ENCODE peak calls at places on chromosome 9, in eight cellular contexts. One of them, this sample, is unnamed. For H3K27me3, the result is how much of the 10 kb centered on the place peaks cover.

GRCh38 chr9:124574944-124575343 is 67.7 kb upstream of the NR5A1 start:
- DNase-seq in uterus: no peak
- DNase-seq in heart right ventricle: no peak
- DNase-seq in dorsolateral prefrontal cortex: no peak
- DNase-seq in psoas muscle: no peak
- DNase-seq in BJ: peak
- DNase-seq in mammary epithelial cell: peak
- DNase-seq in tibial artery: no peak
- DNase-seq in this sample: peak

GRCh38 chr9:127356906-127357305 is 40.1 kb upstream of the SLC2A8 start:
- DNase-seq in heart right ventricle: no peak
- DNase-seq in tibial artery: no peak
- DNase-seq in uterus: no peak
- DNase-seq in psoas muscle: no peak
- DNase-seq in BJ: no peak
- DNase-seq in dorsolateral prefrontal cortex: no peak
- DNase-seq in mammary epithelial cell: no peak
- DNase-seq in this sample: no peak

GRCh38 chr9:133539434-133539833 is 4.9 kb downstream of the ADAMTSL2 start:
- DNase-seq in mammary epithelial cell: no peak
- DNase-seq in psoas muscle: peak
- DNase-seq in heart right ventricle: peak
- DNase-seq in dorsolateral prefrontal cortex: no peak
- DNase-seq in uterus: peak
- DNase-seq in BJ: no peak
- DNase-seq in tibial artery: no peak
- DNase-seq in this sample: no peak

GRCh38 chr9:18260527-18260926 is 213.4 kb upstream of the ADAMTSL1 start:
- DNase-seq in psoas muscle: no peak
- DNase-seq in tibial artery: no peak
- DNase-seq in dorsolateral prefrontal cortex: no peak
- DNase-seq in mammary epithelial cell: peak
- DNase-seq in heart right ventricle: no peak
- DNase-seq in BJ: no peak
- DNase-seq in uterus: peak
- DNase-seq in this sample: no peak

GRCh38 chr9:121463026-121463827 is 36.4 kb downstream of the GGTA1 start:
- DNase-seq in tibial artery: peak
- DNase-seq in mammary epithelial cell: no peak
- DNase-seq in BJ: no peak
- DNase-seq in uterus: no peak
- DNase-seq in psoas muscle: peak
- DNase-seq in heart right ventricle: peak
- DNase-seq in dorsolateral prefrontal cortex: no peak
- DNase-seq in this sample: peak

GRCh38 chr9:13181652-13182051 is 97.8 kb downstream of the MPDZ start:
- DNase-seq in psoas muscle: no peak
- DNase-seq in dorsolateral prefrontal cortex: no peak
- DNase-seq in uterus: no peak
- DNase-seq in heart right ventricle: no peak
- DNase-seq in tibial artery: no peak
- DNase-seq in BJ: no peak
- DNase-seq in mammary epithelial cell: peak
- DNase-seq in this sample: peak

GRCh38 chr9:119968837-119969707 is 599.8 kb upstream of the BRINP1 start:
- DNase-seq in dorsolateral prefrontal cortex: peak
- DNase-seq in uterus: peak
- DNase-seq in psoas muscle: peak
- DNase-seq in BJ: peak
- DNase-seq in heart right ventricle: peak
- DNase-seq in mammary epithelial cell: peak
- DNase-seq in tibial artery: peak
- DNase-seq in this sample: peak

GRCh38 chr9:127767909-127768331 is 10.5 kb downstream of the SH2D3C start:
- DNase-seq in heart right ventricle: peak
- DNase-seq in psoas muscle: no peak
- DNase-seq in tibial artery: no peak
- DNase-seq in dorsolateral prefrontal cortex: no peak
- DNase-seq in mammary epithelial cell: no peak
- DNase-seq in BJ: no peak
- DNase-seq in uterus: no peak
- DNase-seq in this sample: no peak

GRCh38 chr9:126112135-126112720 is 214.4 kb upstream of the MVB12B start:
- DNase-seq in uterus: no peak
- DNase-seq in BJ: no peak
- DNase-seq in heart right ventricle: no peak
- DNase-seq in tibial artery: no peak
- DNase-seq in mammary epithelial cell: no peak
- DNase-seq in psoas muscle: no peak
- DNase-seq in dorsolateral prefrontal cortex: no peak
- DNase-seq in this sample: no peak

GRCh38 chr9:90001756-90002155 is 396.9 kb downstream of the GADD45G start:
- DNase-seq in uterus: no peak
- DNase-seq in psoas muscle: no peak
- DNase-seq in dorsolateral prefrontal cortex: no peak
- DNase-seq in heart right ventricle: no peak
- DNase-seq in mammary epithelial cell: no peak
- DNase-seq in tibial artery: no peak
- DNase-seq in BJ: no peak
- DNase-seq in this sample: no peak

GRCh38 chr9:132006657-132007370 is 72.9 kb downstream of the MED27 start:
- DNase-seq in mammary epithelial cell: peak
- DNase-seq in tibial artery: no peak
- DNase-seq in uterus: no peak
- DNase-seq in heart right ventricle: no peak
- DNase-seq in dorsolateral prefrontal cortex: no peak
- DNase-seq in psoas muscle: no peak
- DNase-seq in BJ: no peak
- DNase-seq in this sample: peak

GRCh38 chr9:119697996-119698395 is 328.8 kb upstream of the BRINP1 start:
- DNase-seq in mammary epithelial cell: no peak
- DNase-seq in tibial artery: no peak
- DNase-seq in dorsolateral prefrontal cortex: no peak
- DNase-seq in uterus: no peak
- DNase-seq in heart right ventricle: no peak
- DNase-seq in BJ: no peak
- DNase-seq in psoas muscle: no peak
- DNase-seq in this sample: no peak

GRCh38 chr9:73684601-73685000 is 532.9 kb downstream of the ANXA1 start:
- DNase-seq in BJ: no peak
- DNase-seq in psoas muscle: no peak
- DNase-seq in uterus: no peak
- DNase-seq in mammary epithelial cell: peak
- DNase-seq in heart right ventricle: no peak
- DNase-seq in dorsolateral prefrontal cortex: no peak
- DNase-seq in tibial artery: no peak
- DNase-seq in this sample: peak

GRCh38 chr9:34157898-34158297 is 20.9 kb upstream of the UBAP1 start:
- DNase-seq in tibial artery: no peak
- DNase-seq in dorsolateral prefrontal cortex: no peak
- DNase-seq in heart right ventricle: no peak
- DNase-seq in uterus: no peak
- DNase-seq in BJ: no peak
- DNase-seq in mammary epithelial cell: no peak
- DNase-seq in psoas muscle: no peak
- DNase-seq in this sample: no peak

GRCh38 chr9:95570646-95571045 is 53.9 kb upstream of the PTCH1 start:
- DNase-seq in tibial artery: no peak
- DNase-seq in uterus: no peak
- DNase-seq in BJ: no peak
- DNase-seq in dorsolateral prefrontal cortex: no peak
- DNase-seq in mammary epithelial cell: no peak
- DNase-seq in psoas muscle: no peak
- DNase-seq in heart right ventricle: no peak
- DNase-seq in this sample: no peak

GRCh38 chr9:109789582-109790360 is 9.8 kb downstream of the PALM2AKAP2 start:
- DNase-seq in tibial artery: no peak
- DNase-seq in psoas muscle: no peak
- DNase-seq in heart right ventricle: no peak
- DNase-seq in dorsolateral prefrontal cortex: no peak
- DNase-seq in BJ: no peak
- DNase-seq in uterus: no peak
- DNase-seq in mammary epithelial cell: no peak
- DNase-seq in this sample: no peak

GRCh38 chr9:127667127-127667844 is 39.5 kb upstream of the CFAP157 start:
- DNase-seq in uterus: no peak
- DNase-seq in mammary epithelial cell: no peak
- DNase-seq in psoas muscle: no peak
- DNase-seq in BJ: no peak
- DNase-seq in heart right ventricle: no peak
- DNase-seq in tibial artery: no peak
- DNase-seq in dorsolateral prefrontal cortex: no peak
- DNase-seq in this sample: no peak

GRCh38 chr9:115972802-115973201 is 180.8 kb upstream of the PAPPA start:
- DNase-seq in psoas muscle: no peak
- DNase-seq in BJ: no peak
- DNase-seq in heart right ventricle: no peak
- DNase-seq in uterus: no peak
- DNase-seq in mammary epithelial cell: no peak
- DNase-seq in tibial artery: no peak
- DNase-seq in dorsolateral prefrontal cortex: no peak
- DNase-seq in this sample: no peak
- H3K4me3 ChIP-seq in psoas muscle: no peak
- H3K4me3 ChIP-seq in BJ: no peak
- H3K4me3 ChIP-seq in heart right ventricle: no peak
- H3K4me3 ChIP-seq in uterus: no peak
- H3K4me3 ChIP-seq in mammary epithelial cell: no peak
- H3K4me3 ChIP-seq in tibial artery: no peak
- H3K4me3 ChIP-seq in dorsolateral prefrontal cortex: no peak
- H3K4me3 ChIP-seq in this sample: no peak

GRCh38 chr9:137626448-137626847 is 7.6 kb downstream of the EHMT1 start:
- DNase-seq in BJ: no peak
- DNase-seq in uterus: no peak
- DNase-seq in heart right ventricle: no peak
- DNase-seq in dorsolateral prefrontal cortex: no peak
- DNase-seq in psoas muscle: no peak
- DNase-seq in mammary epithelial cell: no peak
- DNase-seq in tibial artery: no peak
- DNase-seq in this sample: no peak

GRCh38 chr9:137620581-137620980 is 1.8 kb downstream of the EHMT1 start:
- DNase-seq in BJ: no peak
- DNase-seq in heart right ventricle: no peak
- DNase-seq in uterus: no peak
- DNase-seq in tibial artery: no peak
- DNase-seq in mammary epithelial cell: no peak
- DNase-seq in dorsolateral prefrontal cortex: no peak
- DNase-seq in psoas muscle: no peak
- DNase-seq in this sample: no peak

GRCh38 chr9:137619240-137620090 is 660 bp downstream of the EHMT1 start:
- DNase-seq in dorsolateral prefrontal cortex: no peak
- DNase-seq in psoas muscle: peak
- DNase-seq in mammary epithelial cell: peak
- DNase-seq in uterus: no peak
- DNase-seq in heart right ventricle: no peak
- DNase-seq in tibial artery: no peak
- DNase-seq in BJ: no peak
- DNase-seq in this sample: no peak

GRCh38 chr9:137618105-137619067 is at the start of gene EHMT1:
- DNase-seq in tibial artery: peak
- DNase-seq in BJ: no peak
- DNase-seq in dorsolateral prefrontal cortex: no peak
- DNase-seq in psoas muscle: peak
- DNase-seq in uterus: peak
- DNase-seq in mammary epithelial cell: peak
- DNase-seq in heart right ventricle: peak
- DNase-seq in this sample: peak

GRCh38 chr9:137621131-137621757 is 2.4 kb downstream of the EHMT1 start:
- DNase-seq in BJ: no peak
- DNase-seq in tibial artery: no peak
- DNase-seq in uterus: no peak
- DNase-seq in dorsolateral prefrontal cortex: no peak
- DNase-seq in psoas muscle: no peak
- DNase-seq in mammary epithelial cell: no peak
- DNase-seq in heart right ventricle: no peak
- DNase-seq in this sample: no peak
- TF ChIP-seq CTCF in BJ: peak
- TF ChIP-seq CTCF in tibial artery: no peak
- TF ChIP-seq CTCF in uterus: no peak
- TF ChIP-seq CTCF in dorsolateral prefrontal cortex: no peak
- TF ChIP-seq CTCF in psoas muscle: peak
- TF ChIP-seq CTCF in mammary epithelial cell: no peak
- TF ChIP-seq CTCF in heart right ventricle: peak
- TF ChIP-seq CTCF in this sample: no peak

DNA sequence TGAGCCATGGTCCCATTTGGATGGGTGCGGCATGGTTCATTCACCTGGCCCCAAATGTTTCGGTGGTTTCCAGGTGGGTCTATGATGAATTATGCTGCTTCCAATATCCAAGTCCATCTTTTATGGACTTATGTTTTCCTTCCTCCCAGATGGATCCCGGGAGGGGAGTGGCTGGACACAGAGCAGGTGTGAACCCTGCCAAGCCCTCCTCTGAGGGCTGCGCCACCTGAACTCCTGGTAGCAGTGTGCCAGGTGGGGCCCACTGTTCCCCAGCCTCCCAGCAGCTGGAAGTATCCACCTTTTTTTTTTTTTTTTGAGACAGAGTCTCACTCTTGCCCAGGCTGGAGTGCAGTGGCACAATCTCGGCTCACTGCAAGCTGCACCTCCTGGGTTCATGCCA is 42.9 kb downstream of the WNK2 start:
- DNase-seq in uterus: no peak
- DNase-seq in tibial artery: no peak
- DNase-seq in psoas muscle: peak
- DNase-seq in BJ: no peak
- DNase-seq in dorsolateral prefrontal cortex: no peak
- DNase-seq in mammary epithelial cell: no peak
- DNase-seq in heart right ventricle: no peak
- DNase-seq in this sample: no peak
- H3K27me3 ChIP-seq in uterus: under half
- H3K27me3 ChIP-seq in tibial artery: under half
- H3K27me3 ChIP-seq in psoas muscle: under half
- H3K27me3 ChIP-seq in BJ: under half
- H3K27me3 ChIP-seq in dorsolateral prefrontal cortex: under half
- H3K27me3 ChIP-seq in mammary epithelial cell: under half
- H3K27me3 ChIP-seq in heart right ventricle: under half
- H3K27me3 ChIP-seq in this sample: under half

DNA sequence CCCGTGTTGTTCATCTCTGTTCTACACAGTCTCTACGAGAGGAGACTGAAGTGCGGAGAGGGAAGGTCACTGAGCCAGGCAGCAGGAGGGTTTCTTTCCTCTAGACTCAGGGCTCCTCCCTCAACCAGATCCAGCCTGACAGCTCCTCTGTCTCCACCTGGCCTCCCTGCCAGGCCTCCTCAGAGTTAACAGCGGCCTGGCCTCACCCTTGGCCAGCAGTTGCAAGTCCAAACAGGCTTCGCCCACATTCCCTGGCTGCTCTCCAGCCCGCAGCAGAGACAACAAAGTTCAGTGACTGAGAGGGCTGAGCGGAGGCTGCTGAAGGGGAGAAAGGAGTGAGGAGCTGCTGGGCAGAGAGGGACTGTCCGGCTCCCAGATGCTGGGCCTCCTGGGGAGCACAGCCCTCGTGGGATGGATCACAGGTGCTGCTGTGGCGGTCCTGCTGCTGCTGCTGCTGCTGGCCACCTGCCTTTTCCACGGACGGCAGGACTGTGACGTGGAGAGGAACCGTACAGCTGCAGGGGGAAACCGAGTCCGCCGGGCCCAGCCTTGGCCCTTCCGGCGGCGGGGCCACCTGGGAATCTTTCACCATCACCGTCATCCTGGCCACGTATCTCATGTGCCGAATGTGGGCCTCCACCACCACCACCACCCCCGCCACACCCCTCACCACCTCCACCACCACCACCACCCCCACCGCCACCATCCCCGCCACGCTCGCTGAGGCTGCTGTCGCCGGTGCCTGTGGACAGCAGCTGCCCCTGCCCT is at the start of gene HRCT1:
- DNase-seq in uterus: peak
- DNase-seq in heart right ventricle: peak
- DNase-seq in mammary epithelial cell: peak
- DNase-seq in tibial artery: peak
- DNase-seq in BJ: peak
- DNase-seq in dorsolateral prefrontal cortex: no peak
- DNase-seq in psoas muscle: peak
- DNase-seq in this sample: peak
- H3K4me3 ChIP-seq in uterus: no peak
- H3K4me3 ChIP-seq in heart right ventricle: peak
- H3K4me3 ChIP-seq in mammary epithelial cell: no peak
- H3K4me3 ChIP-seq in tibial artery: peak
- H3K4me3 ChIP-seq in BJ: no peak
- H3K4me3 ChIP-seq in dorsolateral prefrontal cortex: no peak
- H3K4me3 ChIP-seq in psoas muscle: peak
- H3K4me3 ChIP-seq in this sample: no peak

This sample was measured in bronchial epithelial cell.